ENCODE peak calls at places on chromosome 2, in six cellular contexts. P is T-cell, N is D341Med, Z is skeletal muscle cell, Y is frontal cortex, C is right cardiac atrium. X is an unnamed sample.

GRCh38 chr2:64063924-64064331 is 44.7 kb upstream of the VPS54 start:
- DNase-seq in C (no peak), Z (peak; percentile 26), Y (no peak), P (no peak), N (no peak), X (peak; percentile 89)

GRCh38 chr2:136286423-136286822 is 168.5 kb upstream of the CXCR4 start:
- DNase-seq in Y (no peak), Z (no peak), P (no peak), C (no peak), N (no peak), X (no peak)

GRCh38 chr2:219252084-219252483 is 959 bp upstream of the TUBA4B start:
- DNase-seq in Z (no peak), P (no peak), C (peak; percentile 27), N (no peak), Y (no peak), X (no peak)

GRCh38 chr2:11862049-11862448 is 115.6 kb downstream of the LPIN1 start:
- DNase-seq in C (no peak), P (no peak), Y (no peak), Z (no peak), N (no peak), X (no peak)

GRCh38 chr2:119366161-119366648 is 429 bp downstream of the C2orf76 start:
- DNase-seq in C (no peak), Z (no peak), Y (no peak), N (no peak), P (no peak), X (peak; percentile 61)

GRCh38 chr2:85775406-85776381 is 21.9 kb downstream of the ATOH8 start:
- DNase-seq in C (peak; percentile 42), Y (no peak), P (no peak), N (no peak), Z (no peak), X (no peak)

GRCh38 chr2:220628252-220628651 is 943.9 kb downstream of the EPHA4 start:
- DNase-seq in Y (no peak), C (no peak), N (no peak), Z (no peak), P (no peak), X (no peak)

GRCh38 chr2:4047961-4048891 is 344.9 kb downstream of the DCDC2C start:
- DNase-seq in C (no peak), Z (peak; percentile 20), N (no peak), Y (no peak), P (no peak), X (no peak)

GRCh38 chr2:8202139-8202538 is 479.7 kb upstream of the ID2 start:
- DNase-seq in Y (no peak), N (no peak), Z (no peak), C (no peak), P (no peak), X (no peak)

GRCh38 chr2:50004667-50005066 is 850.4 kb upstream of the FSHR start:
- DNase-seq in P (no peak), C (no peak), N (no peak), Y (no peak), Z (no peak), X (no peak)

GRCh38 chr2:7356909-7357584 is 439.8 kb downstream of the RNF144A start:
- DNase-seq in P (no peak), C (no peak), Y (no peak), Z (no peak), N (no peak), X (no peak)

GRCh38 chr2:17273066-17273465 is 245.2 kb downstream of the RAD51AP2 start:
- DNase-seq in C (no peak), N (no peak), Y (no peak), P (no peak), Z (no peak), X (no peak)

GRCh38 chr2:204494681-204495080 is 50.6 kb upstream of the PARD3B start:
- DNase-seq in Y (no peak), N (no peak), C (no peak), Z (no peak), P (no peak), X (no peak)

GRCh38 chr2:56540901-56541300 is 357.1 kb downstream of the CCDC85A start:
- DNase-seq in P (no peak), N (no peak), Z (no peak), C (no peak), Y (no peak), X (no peak)

GRCh38 chr2:23378496-23378895 is 6.5 kb upstream of the KLHL29 start:
- DNase-seq in Y (no peak), N (no peak), C (no peak), P (no peak), Z (no peak), X (no peak)

GRCh38 chr2:206989306-206989705 is 50.0 kb downstream of the CPO start:
- DNase-seq in C (peak; percentile 67), Z (no peak), Y (no peak), P (no peak), N (peak; percentile 75), X (peak; percentile 77)

GRCh38 chr2:223580951-223581350 is 21.2 kb downstream of the SCG2 start:
- DNase-seq in P (no peak), C (no peak), Y (peak; percentile 26), Z (peak; percentile 55), N (no peak), X (peak; percentile 9)

GRCh38 chr2:64623232-64623879 is 30.4 kb downstream of the SERTAD2 start:
- DNase-seq in P (no peak), Z (no peak), N (no peak), C (peak; percentile 23), Y (no peak), X (peak; percentile 27)

GRCh38 chr2:36013064-36013463 is 342.5 kb upstream of the CRIM1 start:
- DNase-seq in N (no peak), P (no peak), Y (no peak), Z (no peak), C (no peak), X (no peak)

GRCh38 chr2:229610359-229610758 is 104.0 kb downstream of the DNER start:
- DNase-seq in C (no peak), Z (no peak), N (no peak), Y (no peak), P (no peak), X (no peak)

GRCh38 chr2:182821172-182821571 is 45.3 kb downstream of the FRZB start:
- DNase-seq in Y (no peak), C (no peak), P (no peak), Z (no peak), N (no peak), X (peak; percentile 26)

GRCh38 chr2:209613941-209614340 is 157.7 kb upstream of the UNC80 start:
- DNase-seq in P (no peak), C (no peak), Z (no peak), N (no peak), Y (no peak), X (peak; percentile 68)

GRCh38 chr2:75558786-75559428 is 1.8 kb downstream of the EVA1A start:
- DNase-seq in Z (peak; percentile 56), Y (no peak), C (no peak), N (no peak), P (no peak), X (no peak)

GRCh38 chr2:30446602-30447148 is 371 bp upstream of the LCLAT1 start:
- DNase-seq in P (no peak), N (no peak), C (no peak), Z (no peak), Y (no peak), X (no peak)

GRCh38 chr2:242035858-242036652 is 166.5 kb downstream of the RTP5 start:
- DNase-seq in Y (no peak), C (no peak), P (no peak), Z (no peak), N (no peak), X (no peak)

GRCh38 chr2:11695576-11695975 is 25.6 kb upstream of the NTSR2 start:
- DNase-seq in P (no peak), C (no peak), N (no peak), Y (no peak), Z (no peak), X (no peak)

GRCh38 chr2:224646242-224646846 is 61.2 kb upstream of the CUL3 start:
- DNase-seq in P (no peak), Z (no peak), C (no peak), Y (no peak), N (peak; percentile 40), X (peak; percentile 65)

GRCh38 chr2:166344286-166345113 is 31.2 kb downstream of the SCN9A start:
- DNase-seq in Y (no peak), Z (peak; percentile 67), P (no peak), N (no peak), C (no peak), X (no peak)

GRCh38 chr2:208252766-208253492 is 1.9 kb downstream of the IDH1 start:
- DNase-seq in Y (no peak), N (no peak), P (no peak), C (no peak), Z (no peak), X (no peak)

GRCh38 chr2:72148975-72149555 is 1.4 kb upstream of the CYP26B1 start:
- DNase-seq in N (peak; percentile 60), C (peak; percentile 84), P (no peak), Z (no peak), Y (peak; percentile 80), X (peak; percentile 21)

GRCh38 chr2:136404925-136405324 is 287.0 kb upstream of the CXCR4 start:
- DNase-seq in Y (no peak), C (no peak), Z (no peak), N (no peak), P (no peak), X (no peak)

GRCh38 chr2:175838979-175839378 is 163.1 kb downstream of the LNPK start:
- DNase-seq in N (no peak), C (no peak), P (no peak), Y (no peak), Z (no peak), X (no peak)

GRCh38 chr2:127324635-127325034 is 30.7 kb upstream of the ERCC3 start:
- DNase-seq in Z (peak; percentile 13), P (no peak), C (no peak), Y (peak; percentile 21), N (peak; percentile 29), X (peak; percentile 23)